ENCODE peak calls at places on chromosomes 1 and 21, in ten cellular contexts. One of them, this sample, is unnamed.
A peak's percentile ranks its signal among the peaks of the same experiment; 100 is the strongest.

GRCh38 chr1:188386161-188386560 is 1557.4 kb downstream of the PLA2G4A start:
- DNase-seq in activated T-helper 1 cell treated with anti-CD3 and anti-CD28 coated beads, Interleukin-2, amount 50 U/mL, for 16 hours: no peak
- DNase-seq in left cardiac atrium: no peak
- DNase-seq in psoas muscle: no peak
- DNase-seq in IMR-90: no peak
- DNase-seq in ureter: no peak
- DNase-seq in activated CD4-positive, alpha-beta T cell treated with anti-CD3 and anti-CD28 coated beads, Interleukin-2, amount 50 U/mL, for 1 hour: no peak
- DNase-seq in naive B cell: no peak
- DNase-seq in neural progenitor cell: no peak
- DNase-seq in AG04449: no peak
- DNase-seq in this sample: no peak

GRCh38 chr1:33010946-33011731 is 25.5 kb downstream of the AK2 start:
- DNase-seq in activated T-helper 1 cell treated with anti-CD3 and anti-CD28 coated beads, Interleukin-2, amount 50 U/mL, for 16 hours: no peak
- DNase-seq in left cardiac atrium: peak; percentile 55
- DNase-seq in psoas muscle: no peak
- DNase-seq in IMR-90: peak; percentile 61
- DNase-seq in ureter: no peak
- DNase-seq in activated CD4-positive, alpha-beta T cell treated with anti-CD3 and anti-CD28 coated beads, Interleukin-2, amount 50 U/mL, for 1 hour: no peak
- DNase-seq in naive B cell: no peak
- DNase-seq in neural progenitor cell: no peak
- DNase-seq in AG04449: no peak
- DNase-seq in this sample: peak; percentile 70

GRCh38 chr1:232725303-232726047 is 79.7 kb upstream of the MAP10 start:
- DNase-seq in activated T-helper 1 cell treated with anti-CD3 and anti-CD28 coated beads, Interleukin-2, amount 50 U/mL, for 16 hours: no peak
- DNase-seq in left cardiac atrium: no peak
- DNase-seq in psoas muscle: no peak
- DNase-seq in IMR-90: no peak
- DNase-seq in ureter: no peak
- DNase-seq in activated CD4-positive, alpha-beta T cell treated with anti-CD3 and anti-CD28 coated beads, Interleukin-2, amount 50 U/mL, for 1 hour: no peak
- DNase-seq in naive B cell: no peak
- DNase-seq in neural progenitor cell: no peak
- DNase-seq in AG04449: no peak
- DNase-seq in this sample: no peak

GRCh38 chr1:177200290-177200689 is 29.5 kb downstream of the BRINP2 start:
- DNase-seq in activated T-helper 1 cell treated with anti-CD3 and anti-CD28 coated beads, Interleukin-2, amount 50 U/mL, for 16 hours: no peak
- DNase-seq in left cardiac atrium: no peak
- DNase-seq in psoas muscle: no peak
- DNase-seq in IMR-90: no peak
- DNase-seq in ureter: no peak
- DNase-seq in activated CD4-positive, alpha-beta T cell treated with anti-CD3 and anti-CD28 coated beads, Interleukin-2, amount 50 U/mL, for 1 hour: no peak
- DNase-seq in naive B cell: no peak
- DNase-seq in neural progenitor cell: no peak
- DNase-seq in AG04449: no peak
- DNase-seq in this sample: no peak

GRCh38 chr1:185701650-185702049 is 32.5 kb upstream of the HMCN1 start:
- DNase-seq in activated T-helper 1 cell treated with anti-CD3 and anti-CD28 coated beads, Interleukin-2, amount 50 U/mL, for 16 hours: no peak
- DNase-seq in left cardiac atrium: no peak
- DNase-seq in psoas muscle: no peak
- DNase-seq in IMR-90: no peak
- DNase-seq in ureter: no peak
- DNase-seq in activated CD4-positive, alpha-beta T cell treated with anti-CD3 and anti-CD28 coated beads, Interleukin-2, amount 50 U/mL, for 1 hour: no peak
- DNase-seq in naive B cell: no peak
- DNase-seq in neural progenitor cell: no peak
- DNase-seq in AG04449: no peak
- DNase-seq in this sample: no peak

GRCh38 chr1:4590766-4591165 is 63.6 kb upstream of the AJAP1 start:
- DNase-seq in activated T-helper 1 cell treated with anti-CD3 and anti-CD28 coated beads, Interleukin-2, amount 50 U/mL, for 16 hours: no peak
- DNase-seq in left cardiac atrium: no peak
- DNase-seq in psoas muscle: no peak
- DNase-seq in IMR-90: no peak
- DNase-seq in ureter: no peak
- DNase-seq in activated CD4-positive, alpha-beta T cell treated with anti-CD3 and anti-CD28 coated beads, Interleukin-2, amount 50 U/mL, for 1 hour: no peak
- DNase-seq in naive B cell: no peak
- DNase-seq in neural progenitor cell: no peak
- DNase-seq in AG04449: no peak
- DNase-seq in this sample: peak; percentile 41

GRCh38 chr1:43582162-43582566 is 51.5 kb downstream of the PTPRF start:
- DNase-seq in activated T-helper 1 cell treated with anti-CD3 and anti-CD28 coated beads, Interleukin-2, amount 50 U/mL, for 16 hours: no peak
- DNase-seq in left cardiac atrium: peak; percentile 29
- DNase-seq in psoas muscle: no peak
- DNase-seq in IMR-90: peak; percentile 96
- DNase-seq in ureter: peak; percentile 90
- DNase-seq in activated CD4-positive, alpha-beta T cell treated with anti-CD3 and anti-CD28 coated beads, Interleukin-2, amount 50 U/mL, for 1 hour: no peak
- DNase-seq in naive B cell: no peak
- DNase-seq in neural progenitor cell: peak; percentile 31
- DNase-seq in AG04449: peak; percentile 75
- DNase-seq in this sample: no peak

GRCh38 chr1:98739762-98740161 is 78.2 kb downstream of the SNX7 start:
- DNase-seq in activated T-helper 1 cell treated with anti-CD3 and anti-CD28 coated beads, Interleukin-2, amount 50 U/mL, for 16 hours: no peak
- DNase-seq in left cardiac atrium: no peak
- DNase-seq in psoas muscle: no peak
- DNase-seq in IMR-90: no peak
- DNase-seq in ureter: peak; percentile 62
- DNase-seq in activated CD4-positive, alpha-beta T cell treated with anti-CD3 and anti-CD28 coated beads, Interleukin-2, amount 50 U/mL, for 1 hour: no peak
- DNase-seq in naive B cell: no peak
- DNase-seq in neural progenitor cell: no peak
- DNase-seq in AG04449: no peak
- DNase-seq in this sample: no peak

GRCh38 chr1:85606414-85606800 is 25.8 kb downstream of the CCN1 start:
- DNase-seq in activated T-helper 1 cell treated with anti-CD3 and anti-CD28 coated beads, Interleukin-2, amount 50 U/mL, for 16 hours: no peak
- DNase-seq in left cardiac atrium: no peak
- DNase-seq in psoas muscle: no peak
- DNase-seq in IMR-90: peak; percentile 37
- DNase-seq in ureter: no peak
- DNase-seq in activated CD4-positive, alpha-beta T cell treated with anti-CD3 and anti-CD28 coated beads, Interleukin-2, amount 50 U/mL, for 1 hour: no peak
- DNase-seq in naive B cell: no peak
- DNase-seq in neural progenitor cell: no peak
- DNase-seq in AG04449: no peak
- DNase-seq in this sample: no peak

GRCh38 chr21:42151148-42152074 is 67.5 kb upstream of the ABCG1 start:
- DNase-seq in activated T-helper 1 cell treated with anti-CD3 and anti-CD28 coated beads, Interleukin-2, amount 50 U/mL, for 16 hours: no peak
- DNase-seq in left cardiac atrium: no peak
- DNase-seq in psoas muscle: no peak
- DNase-seq in IMR-90: no peak
- DNase-seq in ureter: no peak
- DNase-seq in activated CD4-positive, alpha-beta T cell treated with anti-CD3 and anti-CD28 coated beads, Interleukin-2, amount 50 U/mL, for 1 hour: no peak
- DNase-seq in naive B cell: no peak
- DNase-seq in neural progenitor cell: no peak
- DNase-seq in AG04449: no peak
- DNase-seq in this sample: no peak

GRCh38 chr1:212451416-212452322 is 18.9 kb downstream of the NENF start:
- DNase-seq in activated T-helper 1 cell treated with anti-CD3 and anti-CD28 coated beads, Interleukin-2, amount 50 U/mL, for 16 hours: no peak
- DNase-seq in left cardiac atrium: no peak
- DNase-seq in psoas muscle: no peak
- DNase-seq in IMR-90: no peak
- DNase-seq in ureter: no peak
- DNase-seq in activated CD4-positive, alpha-beta T cell treated with anti-CD3 and anti-CD28 coated beads, Interleukin-2, amount 50 U/mL, for 1 hour: no peak
- DNase-seq in naive B cell: no peak
- DNase-seq in neural progenitor cell: no peak
- DNase-seq in AG04449: no peak
- DNase-seq in this sample: no peak

GRCh38 chr1:196535727-196536126 is 72.5 kb downstream of the KCNT2 start:
- DNase-seq in activated T-helper 1 cell treated with anti-CD3 and anti-CD28 coated beads, Interleukin-2, amount 50 U/mL, for 16 hours: no peak
- DNase-seq in left cardiac atrium: no peak
- DNase-seq in psoas muscle: no peak
- DNase-seq in IMR-90: peak; percentile 39
- DNase-seq in ureter: no peak
- DNase-seq in activated CD4-positive, alpha-beta T cell treated with anti-CD3 and anti-CD28 coated beads, Interleukin-2, amount 50 U/mL, for 1 hour: no peak
- DNase-seq in naive B cell: no peak
- DNase-seq in neural progenitor cell: peak; percentile 53
- DNase-seq in AG04449: no peak
- DNase-seq in this sample: no peak

GRCh38 chr1:217238945-217239344 is 391.9 kb downstream of the GPATCH2 start:
- DNase-seq in activated T-helper 1 cell treated with anti-CD3 and anti-CD28 coated beads, Interleukin-2, amount 50 U/mL, for 16 hours: no peak
- DNase-seq in left cardiac atrium: no peak
- DNase-seq in psoas muscle: no peak
- DNase-seq in IMR-90: no peak
- DNase-seq in ureter: no peak
- DNase-seq in activated CD4-positive, alpha-beta T cell treated with anti-CD3 and anti-CD28 coated beads, Interleukin-2, amount 50 U/mL, for 1 hour: no peak
- DNase-seq in naive B cell: no peak
- DNase-seq in neural progenitor cell: no peak
- DNase-seq in AG04449: no peak
- DNase-seq in this sample: no peak

GRCh38 chr1:212967767-212968166 is 17.4 kb downstream of the VASH2 start:
- DNase-seq in activated T-helper 1 cell treated with anti-CD3 and anti-CD28 coated beads, Interleukin-2, amount 50 U/mL, for 16 hours: no peak
- DNase-seq in left cardiac atrium: no peak
- DNase-seq in psoas muscle: no peak
- DNase-seq in IMR-90: peak; percentile 64
- DNase-seq in ureter: no peak
- DNase-seq in activated CD4-positive, alpha-beta T cell treated with anti-CD3 and anti-CD28 coated beads, Interleukin-2, amount 50 U/mL, for 1 hour: no peak
- DNase-seq in naive B cell: no peak
- DNase-seq in neural progenitor cell: peak; percentile 51
- DNase-seq in AG04449: peak; percentile 33
- DNase-seq in this sample: no peak

GRCh38 chr1:98410082-98410481 is 251.4 kb upstream of the SNX7 start:
- DNase-seq in activated T-helper 1 cell treated with anti-CD3 and anti-CD28 coated beads, Interleukin-2, amount 50 U/mL, for 16 hours: no peak
- DNase-seq in left cardiac atrium: no peak
- DNase-seq in psoas muscle: no peak
- DNase-seq in IMR-90: no peak
- DNase-seq in ureter: no peak
- DNase-seq in activated CD4-positive, alpha-beta T cell treated with anti-CD3 and anti-CD28 coated beads, Interleukin-2, amount 50 U/mL, for 1 hour: no peak
- DNase-seq in naive B cell: no peak
- DNase-seq in neural progenitor cell: no peak
- DNase-seq in AG04449: no peak
- DNase-seq in this sample: no peak

GRCh38 chr1:1529321-1529720 is 11.1 kb downstream of the TMEM240 start:
- DNase-seq in activated T-helper 1 cell treated with anti-CD3 and anti-CD28 coated beads, Interleukin-2, amount 50 U/mL, for 16 hours: no peak
- DNase-seq in left cardiac atrium: no peak
- DNase-seq in psoas muscle: no peak
- DNase-seq in IMR-90: no peak
- DNase-seq in ureter: no peak
- DNase-seq in activated CD4-positive, alpha-beta T cell treated with anti-CD3 and anti-CD28 coated beads, Interleukin-2, amount 50 U/mL, for 1 hour: no peak
- DNase-seq in naive B cell: no peak
- DNase-seq in neural progenitor cell: no peak
- DNase-seq in AG04449: no peak
- DNase-seq in this sample: no peak

GRCh38 chr21:42983102-42983501 is 8.7 kb downstream of the PKNOX1 start:
- DNase-seq in activated T-helper 1 cell treated with anti-CD3 and anti-CD28 coated beads, Interleukin-2, amount 50 U/mL, for 16 hours: no peak
- DNase-seq in left cardiac atrium: no peak
- DNase-seq in psoas muscle: no peak
- DNase-seq in IMR-90: peak; percentile 57
- DNase-seq in ureter: no peak
- DNase-seq in activated CD4-positive, alpha-beta T cell treated with anti-CD3 and anti-CD28 coated beads, Interleukin-2, amount 50 U/mL, for 1 hour: no peak
- DNase-seq in naive B cell: no peak
- DNase-seq in neural progenitor cell: no peak
- DNase-seq in AG04449: no peak
- DNase-seq in this sample: no peak

GRCh38 chr1:210384625-210385024 is 55.9 kb downstream of the HHAT start:
- DNase-seq in activated T-helper 1 cell treated with anti-CD3 and anti-CD28 coated beads, Interleukin-2, amount 50 U/mL, for 16 hours: no peak
- DNase-seq in left cardiac atrium: no peak
- DNase-seq in psoas muscle: no peak
- DNase-seq in IMR-90: peak; percentile 79
- DNase-seq in ureter: no peak
- DNase-seq in activated CD4-positive, alpha-beta T cell treated with anti-CD3 and anti-CD28 coated beads, Interleukin-2, amount 50 U/mL, for 1 hour: no peak
- DNase-seq in naive B cell: no peak
- DNase-seq in neural progenitor cell: no peak
- DNase-seq in AG04449: no peak
- DNase-seq in this sample: no peak

GRCh38 chr1:81158592-81158991 is 642.1 kb upstream of the ADGRL2 start:
- DNase-seq in activated T-helper 1 cell treated with anti-CD3 and anti-CD28 coated beads, Interleukin-2, amount 50 U/mL, for 16 hours: no peak
- DNase-seq in left cardiac atrium: no peak
- DNase-seq in psoas muscle: no peak
- DNase-seq in IMR-90: peak; percentile 75
- DNase-seq in ureter: no peak
- DNase-seq in activated CD4-positive, alpha-beta T cell treated with anti-CD3 and anti-CD28 coated beads, Interleukin-2, amount 50 U/mL, for 1 hour: no peak
- DNase-seq in naive B cell: no peak
- DNase-seq in neural progenitor cell: peak; percentile 24
- DNase-seq in AG04449: no peak
- DNase-seq in this sample: no peak

GRCh38 chr1:185556551-185556950 is 177.6 kb upstream of the HMCN1 start:
- DNase-seq in activated T-helper 1 cell treated with anti-CD3 and anti-CD28 coated beads, Interleukin-2, amount 50 U/mL, for 16 hours: no peak
- DNase-seq in left cardiac atrium: no peak
- DNase-seq in psoas muscle: no peak
- DNase-seq in IMR-90: no peak
- DNase-seq in ureter: no peak
- DNase-seq in activated CD4-positive, alpha-beta T cell treated with anti-CD3 and anti-CD28 coated beads, Interleukin-2, amount 50 U/mL, for 1 hour: no peak
- DNase-seq in naive B cell: no peak
- DNase-seq in neural progenitor cell: no peak
- DNase-seq in AG04449: peak; percentile 75
- DNase-seq in this sample: no peak

GRCh38 chr21:33042812-33043211 is 17.1 kb downstream of the OLIG2 start:
- DNase-seq in activated T-helper 1 cell treated with anti-CD3 and anti-CD28 coated beads, Interleukin-2, amount 50 U/mL, for 16 hours: no peak
- DNase-seq in left cardiac atrium: no peak
- DNase-seq in psoas muscle: no peak
- DNase-seq in IMR-90: peak; percentile 97
- DNase-seq in ureter: no peak
- DNase-seq in activated CD4-positive, alpha-beta T cell treated with anti-CD3 and anti-CD28 coated beads, Interleukin-2, amount 50 U/mL, for 1 hour: no peak
- DNase-seq in naive B cell: no peak
- DNase-seq in neural progenitor cell: no peak
- DNase-seq in AG04449: peak; percentile 69
- DNase-seq in this sample: no peak

GRCh38 chr1:207851696-207852095 is 59.2 kb downstream of the CD34 start:
- DNase-seq in activated T-helper 1 cell treated with anti-CD3 and anti-CD28 coated beads, Interleukin-2, amount 50 U/mL, for 16 hours: no peak
- DNase-seq in left cardiac atrium: no peak
- DNase-seq in psoas muscle: no peak
- DNase-seq in IMR-90: no peak
- DNase-seq in ureter: no peak
- DNase-seq in activated CD4-positive, alpha-beta T cell treated with anti-CD3 and anti-CD28 coated beads, Interleukin-2, amount 50 U/mL, for 1 hour: no peak
- DNase-seq in naive B cell: no peak
- DNase-seq in neural progenitor cell: no peak
- DNase-seq in AG04449: no peak
- DNase-seq in this sample: no peak

GRCh38 chr21:21230672-21231071 is 232.5 kb downstream of the NCAM2 start:
- DNase-seq in activated T-helper 1 cell treated with anti-CD3 and anti-CD28 coated beads, Interleukin-2, amount 50 U/mL, for 16 hours: no peak
- DNase-seq in left cardiac atrium: no peak
- DNase-seq in psoas muscle: no peak
- DNase-seq in IMR-90: peak; percentile 24
- DNase-seq in ureter: no peak
- DNase-seq in activated CD4-positive, alpha-beta T cell treated with anti-CD3 and anti-CD28 coated beads, Interleukin-2, amount 50 U/mL, for 1 hour: no peak
- DNase-seq in naive B cell: no peak
- DNase-seq in neural progenitor cell: peak; percentile 16
- DNase-seq in AG04449: no peak
- DNase-seq in this sample: no peak

GRCh38 chr1:24641646-24642151 is 1.4 kb upstream of the SRRM1 start:
- DNase-seq in activated T-helper 1 cell treated with anti-CD3 and anti-CD28 coated beads, Interleukin-2, amount 50 U/mL, for 16 hours: no peak
- DNase-seq in left cardiac atrium: peak; percentile 53
- DNase-seq in psoas muscle: peak; percentile 67
- DNase-seq in IMR-90: peak; percentile 16
- DNase-seq in ureter: peak; percentile 61
- DNase-seq in activated CD4-positive, alpha-beta T cell treated with anti-CD3 and anti-CD28 coated beads, Interleukin-2, amount 50 U/mL, for 1 hour: peak; percentile 32
- DNase-seq in naive B cell: peak; percentile 31
- DNase-seq in neural progenitor cell: peak; percentile 41
- DNase-seq in AG04449: no peak
- DNase-seq in this sample: peak; percentile 36

GRCh38 chr1:204990059-204990664 is 52.9 kb upstream of the CNTN2 start:
- DNase-seq in activated T-helper 1 cell treated with anti-CD3 and anti-CD28 coated beads, Interleukin-2, amount 50 U/mL, for 16 hours: no peak
- DNase-seq in left cardiac atrium: no peak
- DNase-seq in psoas muscle: no peak
- DNase-seq in IMR-90: no peak
- DNase-seq in ureter: no peak
- DNase-seq in activated CD4-positive, alpha-beta T cell treated with anti-CD3 and anti-CD28 coated beads, Interleukin-2, amount 50 U/mL, for 1 hour: no peak
- DNase-seq in naive B cell: no peak
- DNase-seq in neural progenitor cell: no peak
- DNase-seq in AG04449: no peak
- DNase-seq in this sample: no peak

GRCh38 chr1:115537415-115537814 is 104.4 kb upstream of the VANGL1 start:
- DNase-seq in activated T-helper 1 cell treated with anti-CD3 and anti-CD28 coated beads, Interleukin-2, amount 50 U/mL, for 16 hours: no peak
- DNase-seq in left cardiac atrium: no peak
- DNase-seq in psoas muscle: no peak
- DNase-seq in IMR-90: no peak
- DNase-seq in ureter: no peak
- DNase-seq in activated CD4-positive, alpha-beta T cell treated with anti-CD3 and anti-CD28 coated beads, Interleukin-2, amount 50 U/mL, for 1 hour: no peak
- DNase-seq in naive B cell: no peak
- DNase-seq in neural progenitor cell: no peak
- DNase-seq in AG04449: no peak
- DNase-seq in this sample: no peak